ENCODE peak calls at places on chromosomes 7 and 10, in ten cellular contexts. F is spleen; H is thoracic aorta; I is ovary; N is IMR-90; L is body of pancreas; U is cardiac muscle cell; X is left ventricle myocardium inferior; E is pancreas; J is CD4-positive, CD25-positive, alpha-beta regulatory T cell. W is an unnamed sample.
A peak's percentile ranks its signal among the peaks of the same experiment; 100 is the strongest.

GRCh38 chr10:10792681-10793080 is 225.0 kb upstream of the CELF2 start:
- DNase-seq in F (no peak), L (no peak), J (no peak), E (no peak), N (peak; percentile 86), I (no peak), H (no peak), U (peak; percentile 93), X (no peak), W (peak; percentile 91)

GRCh38 chr10:27390681-27391080 is 113.4 kb upstream of the RAB18 start:
- DNase-seq in N (peak; percentile 7), E (no peak), I (no peak), H (no peak), F (no peak), U (no peak), X (no peak), J (no peak), L (no peak), W (no peak)

GRCh38 chr10:88245974-88246511 is 337.1 kb downstream of the RNLS start:
- DNase-seq in X (no peak), U (peak; percentile 50), E (no peak), I (no peak), H (no peak), L (peak; percentile 28), F (no peak), J (no peak), N (peak; percentile 76), W (peak; percentile 29)

GRCh38 chr10:27513451-27514191 is 9.5 kb downstream of the RAB18 start:
- DNase-seq in E (no peak), U (peak; percentile 53), N (peak; percentile 57), I (no peak), J (no peak), H (no peak), F (no peak), L (no peak), X (no peak), W (peak; percentile 10)

GRCh38 chr7:49763791-49764190 is 9.6 kb upstream of the VWC2 start:
- DNase-seq in X (no peak), L (no peak), N (no peak), E (no peak), J (no peak), U (no peak), F (no peak), I (no peak), H (no peak), W (no peak)

GRCh38 chr10:129602938-129603520 is 136.0 kb downstream of the MGMT start:
- DNase-seq in J (no peak), E (no peak), L (no peak), I (no peak), N (no peak), X (no peak), F (no peak), H (no peak), U (no peak), W (no peak)

GRCh38 chr7:91537260-91538152 is 273.3 kb downstream of the FZD1 start:
- DNase-seq in N (no peak), U (no peak), I (no peak), E (no peak), F (no peak), L (no peak), J (no peak), X (no peak), H (no peak), W (no peak)

GRCh38 chr7:100152937-100153666 is 4.4 kb downstream of the LAMTOR4 start:
- DNase-seq in L (no peak), E (no peak), N (no peak), J (no peak), X (no peak), H (no peak), U (no peak), I (no peak), F (peak; percentile 80), W (no peak)

GRCh38 chr7:107234436-107234835 is 65.6 kb downstream of the HBP1 start:
- DNase-seq in E (no peak), X (no peak), J (no peak), I (no peak), L (no peak), F (no peak), H (no peak), N (no peak), U (no peak), W (no peak)

GRCh38 chr10:2611603-2612002 is 455.7 kb upstream of the PFKP start:
- DNase-seq in X (no peak), U (no peak), F (no peak), I (no peak), J (no peak), H (no peak), L (no peak), N (no peak), E (no peak), W (no peak)

GRCh38 chr7:92100523-92100922 is 33.8 kb downstream of the CYP51A1 start:
- DNase-seq in E (no peak), N (no peak), J (no peak), U (no peak), F (no peak), I (no peak), H (no peak), L (no peak), X (no peak), W (no peak)

GRCh38 chr7:74427974-74428373 is 25.7 kb upstream of the GTF2IRD1 start:
- DNase-seq in I (no peak), X (no peak), N (no peak), H (no peak), F (no peak), E (no peak), J (no peak), U (no peak), L (no peak), W (no peak)

GRCh38 chr7:77837966-77838365 is 39.4 kb downstream of the PHTF2 start:
- DNase-seq in E (no peak), U (no peak), L (no peak), H (no peak), I (no peak), F (no peak), J (no peak), X (no peak), N (no peak), W (no peak)

GRCh38 chr7:155754165-155754564 is 58.1 kb downstream of the SHH start:
- DNase-seq in X (no peak), H (no peak), U (no peak), J (no peak), I (no peak), N (no peak), L (no peak), F (no peak), E (no peak), W (no peak)

GRCh38 chr10:73159038-73159648 is 8.7 kb downstream of the ECD start:
- DNase-seq in H (no peak), U (peak; percentile 67), F (no peak), X (no peak), I (peak; percentile 65), L (peak; percentile 60), N (peak; percentile 55), J (peak; percentile 62), E (peak; percentile 68), W (peak; percentile 57)

GRCh38 chr10:71975891-71976725 is 11.9 kb downstream of the CHST3 start:
- DNase-seq in L (peak; percentile 36), J (no peak), I (peak; percentile 71), N (peak; percentile 83), F (peak; percentile 47), H (no peak), E (no peak), X (no peak), U (peak; percentile 67), W (peak; percentile 49)

GRCh38 chr7:158825628-158826289 is 3.5 kb downstream of the ESYT2 start:
- DNase-seq in F (no peak), U (no peak), H (no peak), J (no peak), N (no peak), I (no peak), E (no peak), L (no peak), X (no peak), W (no peak)

GRCh38 chr10:82221750-82222149 is 346.8 kb downstream of the NRG3 start:
- DNase-seq in N (no peak), H (no peak), J (no peak), E (no peak), X (no peak), L (peak; percentile 13), F (no peak), I (no peak), U (no peak), W (no peak)

GRCh38 chr10:17586741-17587720 is 30.1 kb downstream of the HACD1 start:
- DNase-seq in L (no peak), I (no peak), E (no peak), N (peak; percentile 43), X (no peak), J (no peak), U (peak; percentile 44), F (no peak), H (no peak), W (peak; percentile 14)
- H3K27ac ChIP-seq in L (no peak overlapping the region), I (no peak overlapping the region), E (no peak overlapping the region), N (no peak overlapping the region), X (no peak overlapping the region), J (no peak overlapping the region), U (peak overlapping the region; percentile 55), F (no peak overlapping the region), H (no peak overlapping the region), W (no peak overlapping the region)

GRCh38 chr10:68561804-68562649 is 1.9 kb downstream of the TET1 start:
- DNase-seq in J (no peak), N (no peak), L (no peak), I (peak; percentile 48), E (no peak), H (no peak), U (peak; percentile 36), F (no peak), X (no peak), W (no peak)
- H3K4me3 ChIP-seq in J (peak overlapping the region; percentile 43), N (peak overlapping the region; percentile 96), L (no peak overlapping the region), I (peak overlapping the region; percentile 67), E (no peak overlapping the region), H (peak overlapping the region; percentile 90), U (peak overlapping the region; percentile 94), F (peak overlapping the region; percentile 67), X (peak overlapping the region; percentile 73), W (peak overlapping the region; percentile 75)

DNA sequence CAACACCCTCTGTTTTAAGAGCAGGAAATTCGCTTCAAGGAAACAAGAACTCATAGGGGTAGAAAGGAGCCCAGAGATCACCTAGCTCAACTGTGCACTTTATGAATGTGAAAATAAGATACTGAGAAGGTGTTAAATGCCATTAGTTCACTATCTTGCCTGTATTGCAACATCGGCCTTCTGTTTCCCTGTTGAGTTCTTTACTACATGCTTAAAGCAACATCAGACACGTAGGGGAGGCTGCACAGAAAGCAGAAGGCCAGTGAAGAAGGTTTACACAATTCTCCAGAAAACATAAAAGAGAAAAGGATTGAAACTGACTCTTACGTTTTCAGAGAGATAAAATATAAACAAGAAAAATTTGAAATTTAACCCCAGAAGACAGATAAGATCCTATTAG is 264.2 kb upstream of the PRKCQ start:
- DNase-seq in F (no peak), J (no peak), E (no peak), N (no peak), L (peak; percentile 5), H (no peak), X (no peak), U (no peak), I (no peak), W (no peak)
- H3K27ac ChIP-seq in F (no peak overlapping the region), J (no peak overlapping the region), E (no peak overlapping the region), N (no peak overlapping the region), L (no peak overlapping the region), H (no peak overlapping the region), X (no peak overlapping the region), U (no peak overlapping the region), I (no peak overlapping the region), W (no peak overlapping the region)

DNA sequence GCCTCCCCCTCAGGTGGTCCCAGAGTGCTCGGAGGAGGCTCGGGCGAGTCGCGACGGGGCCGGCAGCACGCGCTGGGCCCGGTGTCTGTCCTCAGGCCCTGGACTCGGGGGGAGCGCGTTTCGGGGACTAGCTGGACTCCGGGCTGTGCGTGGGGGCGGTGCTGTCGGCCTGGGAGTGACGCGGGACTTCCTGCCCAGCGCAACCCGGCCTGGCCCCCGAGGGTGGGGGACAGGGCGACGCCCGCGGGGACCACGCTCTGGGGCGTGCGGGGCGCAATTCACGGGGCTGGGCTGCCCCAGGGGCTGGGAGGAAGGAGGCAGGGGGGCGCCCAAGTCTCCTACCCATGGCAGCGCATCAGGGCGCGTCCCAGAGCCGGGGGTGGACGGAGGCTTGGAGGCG is 2.4 kb upstream of the VENTX start:
- DNase-seq in L (peak; percentile 32), J (no peak), F (no peak), U (no peak), H (no peak), I (no peak), N (no peak), E (no peak), X (no peak), W (no peak)
- H3K4me3 ChIP-seq in L (no peak overlapping the region), J (no peak overlapping the region), F (peak overlapping the region; percentile 35), U (no peak overlapping the region), H (peak overlapping the region; percentile 52), I (no peak overlapping the region), N (no peak overlapping the region), E (no peak overlapping the region), X (peak overlapping the region; percentile 43), W (no peak overlapping the region)